ENCODE peak calls at places on chromosomes 7 and 10, in eight cellular contexts. One of them, this sample, is unnamed.

GRCh38 chr10:79266092-79266491 is 81.2 kb upstream of the PPIF start:
- DNase-seq in astrocyte: no peak
- DNase-seq in PC-9: no peak
- DNase-seq in coronary artery: no peak
- DNase-seq in spleen: no peak
- DNase-seq in A549: no peak
- DNase-seq in CD8-positive, alpha-beta T cell: no peak
- DNase-seq in Panc1: no peak
- DNase-seq in this sample: no peak

GRCh38 chr7:55177589-55178261 is 158.9 kb downstream of the EGFR start:
- DNase-seq in astrocyte: peak
- DNase-seq in CD8-positive, alpha-beta T cell: no peak
- DNase-seq in PC-9: no peak
- DNase-seq in Panc1: no peak
- DNase-seq in spleen: no peak
- DNase-seq in coronary artery: no peak
- DNase-seq in A549: no peak
- DNase-seq in this sample: no peak

GRCh38 chr10:8138471-8138870 is 84.0 kb downstream of the GATA3 start:
- DNase-seq in coronary artery: no peak
- DNase-seq in spleen: no peak
- DNase-seq in PC-9: no peak
- DNase-seq in CD8-positive, alpha-beta T cell: no peak
- DNase-seq in astrocyte: peak
- DNase-seq in Panc1: no peak
- DNase-seq in A549: no peak
- DNase-seq in this sample: no peak

GRCh38 chr7:913736-914520 is 37.6 kb downstream of the GET4 start:
- DNase-seq in PC-9: peak
- DNase-seq in CD8-positive, alpha-beta T cell: peak
- DNase-seq in astrocyte: no peak
- DNase-seq in A549: no peak
- DNase-seq in spleen: no peak
- DNase-seq in coronary artery: no peak
- DNase-seq in Panc1: no peak
- DNase-seq in this sample: peak

GRCh38 chr10:103193820-103194529 is 903 bp upstream of the NT5C2 start:
- DNase-seq in spleen: no peak
- DNase-seq in astrocyte: peak
- DNase-seq in coronary artery: no peak
- DNase-seq in A549: no peak
- DNase-seq in CD8-positive, alpha-beta T cell: no peak
- DNase-seq in PC-9: peak
- DNase-seq in Panc1: no peak
- DNase-seq in this sample: no peak

GRCh38 chr10:68052463-68052862 is 22.6 kb downstream of the HERC4 start:
- DNase-seq in astrocyte: peak
- DNase-seq in A549: no peak
- DNase-seq in coronary artery: no peak
- DNase-seq in PC-9: no peak
- DNase-seq in spleen: no peak
- DNase-seq in Panc1: no peak
- DNase-seq in CD8-positive, alpha-beta T cell: no peak
- DNase-seq in this sample: no peak

GRCh38 chr7:96285579-96285978 is 36.3 kb downstream of the SLC25A13 start:
- DNase-seq in coronary artery: no peak
- DNase-seq in Panc1: no peak
- DNase-seq in A549: no peak
- DNase-seq in PC-9: no peak
- DNase-seq in CD8-positive, alpha-beta T cell: peak
- DNase-seq in spleen: no peak
- DNase-seq in astrocyte: no peak
- DNase-seq in this sample: no peak

GRCh38 chr10:43395571-43396060 is 13.4 kb downstream of the HNRNPF start:
- DNase-seq in A549: no peak
- DNase-seq in CD8-positive, alpha-beta T cell: no peak
- DNase-seq in Panc1: no peak
- DNase-seq in PC-9: no peak
- DNase-seq in coronary artery: no peak
- DNase-seq in astrocyte: no peak
- DNase-seq in spleen: peak
- DNase-seq in this sample: no peak

GRCh38 chr7:122492007-122492406 is 187.5 kb upstream of the FEZF1 start:
- DNase-seq in coronary artery: no peak
- DNase-seq in A549: no peak
- DNase-seq in Panc1: no peak
- DNase-seq in spleen: no peak
- DNase-seq in astrocyte: no peak
- DNase-seq in PC-9: no peak
- DNase-seq in CD8-positive, alpha-beta T cell: no peak
- DNase-seq in this sample: no peak

GRCh38 chr7:108026647-108027046 is 23.7 kb upstream of the LAMB1 start:
- DNase-seq in PC-9: no peak
- DNase-seq in spleen: no peak
- DNase-seq in astrocyte: peak
- DNase-seq in A549: no peak
- DNase-seq in Panc1: no peak
- DNase-seq in CD8-positive, alpha-beta T cell: no peak
- DNase-seq in coronary artery: no peak
- DNase-seq in this sample: no peak

GRCh38 chr7:136526408-136527105 is 341.9 kb upstream of the CHRM2 start:
- DNase-seq in spleen: no peak
- DNase-seq in PC-9: no peak
- DNase-seq in astrocyte: peak
- DNase-seq in CD8-positive, alpha-beta T cell: no peak
- DNase-seq in Panc1: no peak
- DNase-seq in coronary artery: no peak
- DNase-seq in A549: no peak
- DNase-seq in this sample: no peak

GRCh38 chr7:116284390-116284789 is 74.1 kb downstream of the TES start:
- DNase-seq in PC-9: no peak
- DNase-seq in coronary artery: no peak
- DNase-seq in A549: no peak
- DNase-seq in astrocyte: no peak
- DNase-seq in CD8-positive, alpha-beta T cell: no peak
- DNase-seq in Panc1: no peak
- DNase-seq in spleen: no peak
- DNase-seq in this sample: no peak

GRCh38 chr10:29469481-29470354 is 165.1 kb downstream of the SVIL start:
- DNase-seq in PC-9: no peak
- DNase-seq in A549: no peak
- DNase-seq in coronary artery: peak
- DNase-seq in Panc1: no peak
- DNase-seq in astrocyte: no peak
- DNase-seq in spleen: no peak
- DNase-seq in CD8-positive, alpha-beta T cell: no peak
- DNase-seq in this sample: no peak

GRCh38 chr10:89374716-89375115 is 3.1 kb upstream of the IFIT1B start:
- DNase-seq in Panc1: no peak
- DNase-seq in coronary artery: no peak
- DNase-seq in astrocyte: no peak
- DNase-seq in spleen: no peak
- DNase-seq in PC-9: no peak
- DNase-seq in CD8-positive, alpha-beta T cell: no peak
- DNase-seq in A549: no peak
- DNase-seq in this sample: no peak
- H3K27ac ChIP-seq in Panc1: peak
- H3K27ac ChIP-seq in coronary artery: peak
- H3K27ac ChIP-seq in astrocyte: peak
- H3K27ac ChIP-seq in spleen: peak
- H3K27ac ChIP-seq in PC-9: peak
- H3K27ac ChIP-seq in CD8-positive, alpha-beta T cell: no peak
- H3K27ac ChIP-seq in A549: peak
- H3K27ac ChIP-seq in this sample: peak

GRCh38 chr7:146956323-146956722 is 839.7 kb downstream of the CNTNAP2 start:
- DNase-seq in Panc1: no peak
- DNase-seq in spleen: no peak
- DNase-seq in coronary artery: no peak
- DNase-seq in PC-9: no peak
- DNase-seq in A549: no peak
- DNase-seq in CD8-positive, alpha-beta T cell: no peak
- DNase-seq in astrocyte: no peak
- DNase-seq in this sample: no peak
- H3K27ac ChIP-seq in Panc1: no peak
- H3K27ac ChIP-seq in spleen: no peak
- H3K27ac ChIP-seq in coronary artery: no peak
- H3K27ac ChIP-seq in PC-9: no peak
- H3K27ac ChIP-seq in A549: no peak
- H3K27ac ChIP-seq in CD8-positive, alpha-beta T cell: no peak
- H3K27ac ChIP-seq in astrocyte: no peak
- H3K27ac ChIP-seq in this sample: no peak

GRCh38 chr7:43643842-43644241 is 60.9 kb downstream of the STK17A start:
- DNase-seq in spleen: no peak
- DNase-seq in A549: no peak
- DNase-seq in coronary artery: no peak
- DNase-seq in CD8-positive, alpha-beta T cell: no peak
- DNase-seq in Panc1: no peak
- DNase-seq in PC-9: no peak
- DNase-seq in astrocyte: no peak
- DNase-seq in this sample: no peak

GRCh38 chr7:43640679-43641078 is 57.8 kb downstream of the STK17A start:
- DNase-seq in A549: no peak
- DNase-seq in astrocyte: no peak
- DNase-seq in coronary artery: no peak
- DNase-seq in Panc1: no peak
- DNase-seq in spleen: no peak
- DNase-seq in PC-9: no peak
- DNase-seq in CD8-positive, alpha-beta T cell: no peak
- DNase-seq in this sample: no peak

GRCh38 chr7:43639858-43640491 is 57.1 kb downstream of the STK17A start:
- DNase-seq in spleen: no peak
- DNase-seq in A549: peak
- DNase-seq in coronary artery: no peak
- DNase-seq in CD8-positive, alpha-beta T cell: no peak
- DNase-seq in Panc1: no peak
- DNase-seq in PC-9: no peak
- DNase-seq in astrocyte: peak
- DNase-seq in this sample: no peak

GRCh38 chr7:43645699-43646226 is 62.9 kb downstream of the STK17A start:
- DNase-seq in A549: no peak
- DNase-seq in Panc1: no peak
- DNase-seq in coronary artery: no peak
- DNase-seq in astrocyte: no peak
- DNase-seq in PC-9: no peak
- DNase-seq in spleen: no peak
- DNase-seq in CD8-positive, alpha-beta T cell: no peak
- DNase-seq in this sample: no peak

DNA sequence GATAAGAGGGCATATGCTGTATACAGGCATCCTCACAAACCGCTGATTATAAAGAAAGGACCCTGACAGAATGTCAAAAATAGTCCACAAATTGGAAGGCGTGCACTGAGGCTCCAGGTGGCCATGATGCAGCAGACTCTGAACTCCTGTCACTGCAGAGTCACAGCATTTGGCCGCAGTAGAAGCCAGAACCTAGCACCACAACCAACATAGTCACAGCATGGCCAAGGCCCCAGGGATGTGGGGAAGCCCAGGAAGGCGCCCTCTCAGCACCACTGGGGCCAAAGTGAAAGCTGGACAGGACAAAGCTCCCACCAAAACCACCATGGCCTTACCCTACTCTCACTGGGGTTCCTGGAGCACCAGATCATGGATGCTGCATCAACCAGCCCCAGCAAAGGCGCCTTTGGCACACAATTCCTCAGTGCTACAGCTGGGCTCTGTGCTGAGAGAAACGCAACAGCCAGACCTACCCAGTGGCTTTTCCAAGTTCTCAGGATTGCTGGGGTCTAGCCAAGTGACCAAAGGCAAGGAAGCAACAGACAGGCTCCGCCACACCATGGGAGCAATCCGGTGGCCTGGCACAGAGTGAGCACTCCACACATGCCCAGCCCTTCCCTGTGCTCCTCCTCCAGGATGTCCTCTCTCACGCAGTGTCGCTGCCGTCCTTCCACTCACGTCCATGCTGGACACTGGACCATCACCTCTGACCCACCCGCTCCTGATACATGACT is 60.2 kb downstream of the STK17A start:
- DNase-seq in spleen: peak
- DNase-seq in coronary artery: no peak
- DNase-seq in Panc1: no peak
- DNase-seq in CD8-positive, alpha-beta T cell: no peak
- DNase-seq in astrocyte: no peak
- DNase-seq in A549: no peak
- DNase-seq in PC-9: no peak
- DNase-seq in this sample: no peak
- H3K27ac ChIP-seq in spleen: peak
- H3K27ac ChIP-seq in coronary artery: no peak
- H3K27ac ChIP-seq in Panc1: no peak
- H3K27ac ChIP-seq in CD8-positive, alpha-beta T cell: no peak
- H3K27ac ChIP-seq in astrocyte: no peak
- H3K27ac ChIP-seq in A549: no peak
- H3K27ac ChIP-seq in PC-9: peak
- H3K27ac ChIP-seq in this sample: no peak

GRCh38 chr10:28434063-28434462 is 98.9 kb upstream of the WAC start:
- DNase-seq in A549: no peak
- DNase-seq in spleen: no peak
- DNase-seq in astrocyte: no peak
- DNase-seq in Panc1: no peak
- DNase-seq in coronary artery: no peak
- DNase-seq in PC-9: no peak
- DNase-seq in CD8-positive, alpha-beta T cell: no peak
- DNase-seq in this sample: no peak

GRCh38 chr10:28431139-28431538 is 101.8 kb upstream of the WAC start:
- DNase-seq in A549: no peak
- DNase-seq in astrocyte: no peak
- DNase-seq in spleen: no peak
- DNase-seq in Panc1: no peak
- DNase-seq in CD8-positive, alpha-beta T cell: no peak
- DNase-seq in coronary artery: no peak
- DNase-seq in PC-9: no peak
- DNase-seq in this sample: no peak

GRCh38 chr10:28429045-28429444 is 103.9 kb upstream of the WAC start:
- DNase-seq in spleen: no peak
- DNase-seq in Panc1: no peak
- DNase-seq in CD8-positive, alpha-beta T cell: no peak
- DNase-seq in PC-9: no peak
- DNase-seq in astrocyte: no peak
- DNase-seq in coronary artery: no peak
- DNase-seq in A549: no peak
- DNase-seq in this sample: no peak

GRCh38 chr10:28429573-28430216 is 103.2 kb upstream of the WAC start:
- DNase-seq in Panc1: no peak
- DNase-seq in PC-9: no peak
- DNase-seq in spleen: no peak
- DNase-seq in A549: peak
- DNase-seq in coronary artery: no peak
- DNase-seq in astrocyte: no peak
- DNase-seq in CD8-positive, alpha-beta T cell: no peak
- DNase-seq in this sample: no peak

DNA sequence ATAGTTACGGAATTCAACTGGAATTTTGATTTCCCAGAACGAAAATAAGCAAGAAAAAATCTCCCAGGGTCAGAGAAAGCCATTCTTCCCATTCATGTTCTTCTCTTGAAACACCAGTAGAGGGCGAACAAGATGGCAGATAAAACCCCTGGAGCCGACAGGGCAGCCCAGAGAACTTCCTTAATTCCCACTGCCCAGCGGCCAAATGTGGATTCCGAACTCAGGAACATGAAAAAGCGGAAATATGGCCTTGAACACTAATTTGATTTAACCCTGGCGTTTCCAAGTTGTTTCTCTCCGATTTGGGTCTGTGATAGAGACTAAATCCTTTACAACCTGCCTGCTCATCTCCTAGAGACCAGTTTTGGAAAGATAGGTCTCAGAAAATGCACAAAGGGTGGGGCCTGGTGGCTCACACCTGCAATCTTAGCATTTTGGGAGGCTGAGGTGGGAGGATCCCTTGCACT is 100.7 kb upstream of the WAC start:
- DNase-seq in PC-9: peak
- DNase-seq in CD8-positive, alpha-beta T cell: no peak
- DNase-seq in A549: peak
- DNase-seq in Panc1: peak
- DNase-seq in spleen: no peak
- DNase-seq in coronary artery: no peak
- DNase-seq in astrocyte: peak
- DNase-seq in this sample: peak
- H3K27ac ChIP-seq in PC-9: no peak
- H3K27ac ChIP-seq in CD8-positive, alpha-beta T cell: no peak
- H3K27ac ChIP-seq in A549: peak
- H3K27ac ChIP-seq in Panc1: no peak
- H3K27ac ChIP-seq in spleen: no peak
- H3K27ac ChIP-seq in coronary artery: no peak
- H3K27ac ChIP-seq in astrocyte: no peak
- H3K27ac ChIP-seq in this sample: no peak

This sample was measured in substantia nigra.